ENCODE peak calls at places on chromosomes 13 and 19, in five cellular contexts. H is A549, Z is H9, N is HCT116, F is pancreas. R is an unnamed sample.

GRCh38 chr13:99526549-99526948 is 25.3 kb downstream of the TM9SF2 start:
- DNase-seq in H (no peak), F (no peak), N (no peak), Z (no peak), R (peak; percentile 17)

GRCh38 chr19:13830761-13831481 is 35.7 kb downstream of the ZSWIM4 start:
- DNase-seq in Z (no peak), N (no peak), H (peak; percentile 56), F (no peak), R (no peak)

GRCh38 chr13:99421758-99422555 is 79.3 kb upstream of the TM9SF2 start:
- DNase-seq in N (no peak), F (no peak), H (no peak), Z (no peak), R (peak; percentile 44)

GRCh38 chr19:24101459-24102122 is 14.6 kb downstream of the ZNF254 start:
- DNase-seq in H (no peak), Z (no peak), N (no peak), F (no peak), R (no peak)

GRCh38 chr13:50531917-50532899 is 311.3 kb downstream of the DLEU7 start:
- DNase-seq in H (peak; percentile 21), N (peak; percentile 10), Z (no peak), F (no peak), R (no peak)

GRCh38 chr13:110361365-110361911 is 54.4 kb downstream of the COL4A2 start:
- DNase-seq in F (no peak), N (no peak), H (no peak), Z (no peak), R (no peak)

GRCh38 chr19:48837081-48837524 is 812 bp upstream of the HSD17B14 start:
- DNase-seq in F (no peak), Z (peak; percentile 98), N (peak; percentile 51), H (peak; percentile 96), R (peak; percentile 94)

GRCh38 chr13:98142427-98143156 is at the start of gene FARP1:
- DNase-seq in F (peak; percentile 90), Z (peak; percentile 78), N (peak; percentile 27), H (peak; percentile 54), R (peak; percentile 40)

GRCh38 chr13:19781526-19781925 is 1.2 kb downstream of the PSPC1 start:
- DNase-seq in N (no peak), Z (no peak), H (peak; percentile 15), F (no peak), R (peak; percentile 19)

GRCh38 chr13:79477968-79478367 is 3.0 kb upstream of the NDFIP2 start:
- DNase-seq in Z (peak; percentile 35), H (no peak), F (peak; percentile 8), N (no peak), R (no peak)
- TF ChIP-seq CTCF in Z (peak; percentile 20), H (no peak), F (no peak), N (no peak), R (no peak)

GRCh38 chr13:46104868-46105267 is at the start of gene CPB2:
- DNase-seq in N (no peak), F (no peak), Z (no peak), H (no peak), R (no peak)
- TF ChIP-seq CTCF in N (no peak), F (no peak), Z (no peak), H (no peak), R (no peak)

DNA sequence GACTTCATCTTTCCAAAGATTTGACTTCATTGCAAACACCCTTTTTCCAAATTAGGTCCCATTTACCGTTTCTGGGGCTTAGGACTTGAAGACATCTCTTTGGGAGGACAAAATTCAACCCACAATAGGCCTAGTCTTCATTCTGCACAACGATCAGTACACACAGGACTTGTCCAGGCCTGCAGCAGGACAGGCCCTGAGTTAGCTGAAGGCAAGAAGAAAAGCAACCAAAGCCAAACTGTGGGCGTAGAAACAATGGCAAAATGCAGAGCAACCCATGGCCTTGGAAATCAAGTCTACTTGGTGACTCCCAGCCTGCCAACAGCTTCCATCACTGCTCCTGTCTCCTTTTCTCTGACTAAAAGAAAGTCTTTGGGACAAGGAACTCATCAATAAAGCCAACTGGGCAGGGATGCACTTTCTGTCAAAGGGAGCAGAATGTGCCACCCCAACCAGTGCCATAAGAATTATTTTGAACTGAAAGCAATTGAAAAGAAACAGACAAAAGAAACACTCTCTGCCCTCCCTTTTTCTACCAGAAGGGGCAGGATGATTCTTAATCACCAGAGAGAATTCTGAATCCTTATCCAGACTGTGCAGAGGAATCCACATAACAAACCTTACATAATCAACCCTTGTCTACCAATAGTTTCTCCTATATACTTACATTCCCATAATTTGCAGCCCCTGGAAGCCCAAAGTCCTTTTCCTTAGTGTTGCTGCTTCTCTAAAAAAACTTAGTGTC is 520.9 kb upstream of the NBEA start:
- DNase-seq in F (no peak), N (no peak), Z (no peak), H (no peak), R (no peak)
- TF ChIP-seq CTCF in F (no peak), N (peak; percentile 42), Z (peak; percentile 48), H (no peak), R (no peak)

GRCh38 chr13:95298169-95298940 is 2.9 kb downstream of the ABCC4 start:
- DNase-seq in Z (no peak), H (no peak), F (no peak), N (no peak), R (no peak)

GRCh38 chr13:95301947-95302386 is 716 bp upstream of the ABCC4 start:
- DNase-seq in N (no peak), F (no peak), H (no peak), Z (no peak), R (peak; percentile 51)

GRCh38 chr13:95301135-95301946 is at the start of gene ABCC4:
- DNase-seq in Z (peak; percentile 84), H (peak; percentile 81), N (peak; percentile 53), F (peak; percentile 71), R (peak; percentile 52)

GRCh38 chr13:95298971-95299627 is 2.2 kb downstream of the ABCC4 start:
- DNase-seq in N (peak; percentile 36), H (peak; percentile 60), Z (no peak), F (no peak), R (peak; percentile 27)

DNA sequence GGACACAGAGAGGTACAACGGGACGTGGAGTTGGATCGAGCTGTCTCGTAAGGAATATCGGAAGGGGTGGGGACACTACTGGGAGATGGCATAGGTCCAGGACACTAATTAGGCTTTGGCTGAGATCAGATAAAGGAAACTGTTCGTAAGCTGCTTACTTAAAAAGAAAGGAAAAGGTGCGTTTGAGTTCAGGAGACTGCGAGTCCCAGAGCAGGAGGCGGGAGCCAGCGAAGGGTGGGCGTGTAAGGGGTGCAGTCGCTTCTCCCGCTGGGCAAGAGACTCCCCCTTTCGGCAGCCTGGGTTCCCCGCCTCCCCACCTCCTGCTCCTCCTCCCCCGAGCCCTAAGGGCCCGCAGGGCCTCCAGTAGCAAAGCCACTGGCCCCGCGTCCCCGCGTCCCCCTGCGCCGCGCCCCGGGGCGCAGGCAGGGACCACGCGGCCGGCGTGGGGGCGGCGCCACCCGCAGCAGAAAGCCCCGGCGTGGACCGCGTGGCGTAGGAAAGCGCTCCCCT is 571 bp downstream of the ABCC4 start:
- DNase-seq in F (peak; percentile 25), Z (peak; percentile 50), H (peak; percentile 71), N (peak; percentile 23), R (peak; percentile 67)
- TF ChIP-seq CTCF in F (no peak), Z (peak; percentile 14), H (no peak), N (no peak), R (no peak)

DNA sequence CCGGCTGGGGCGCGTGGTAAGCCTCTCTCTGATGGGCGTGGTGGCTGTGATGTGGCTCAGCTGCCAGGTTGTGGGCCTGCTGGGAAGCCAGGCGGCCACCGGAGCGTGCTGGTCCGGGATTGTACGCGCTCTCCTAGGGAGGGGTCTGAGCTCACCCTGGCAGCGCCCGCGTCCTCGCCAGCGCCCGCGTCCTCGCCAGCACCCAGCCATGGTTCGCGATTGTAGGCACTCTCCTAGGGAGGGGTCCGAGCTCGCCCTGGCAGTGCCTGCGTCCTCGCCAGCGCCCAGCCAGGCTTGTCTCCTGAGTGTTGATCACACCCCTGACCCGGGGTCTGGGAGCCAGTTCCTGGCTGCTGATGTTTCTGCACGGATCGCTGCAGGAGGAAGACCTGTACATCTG is 13.8 kb downstream of the ADAT3 start:
- DNase-seq in Z (no peak), H (no peak), F (no peak), N (no peak), R (no peak)
- TF ChIP-seq CTCF in Z (no peak), H (no peak), F (no peak), N (no peak), R (no peak)

DNA sequence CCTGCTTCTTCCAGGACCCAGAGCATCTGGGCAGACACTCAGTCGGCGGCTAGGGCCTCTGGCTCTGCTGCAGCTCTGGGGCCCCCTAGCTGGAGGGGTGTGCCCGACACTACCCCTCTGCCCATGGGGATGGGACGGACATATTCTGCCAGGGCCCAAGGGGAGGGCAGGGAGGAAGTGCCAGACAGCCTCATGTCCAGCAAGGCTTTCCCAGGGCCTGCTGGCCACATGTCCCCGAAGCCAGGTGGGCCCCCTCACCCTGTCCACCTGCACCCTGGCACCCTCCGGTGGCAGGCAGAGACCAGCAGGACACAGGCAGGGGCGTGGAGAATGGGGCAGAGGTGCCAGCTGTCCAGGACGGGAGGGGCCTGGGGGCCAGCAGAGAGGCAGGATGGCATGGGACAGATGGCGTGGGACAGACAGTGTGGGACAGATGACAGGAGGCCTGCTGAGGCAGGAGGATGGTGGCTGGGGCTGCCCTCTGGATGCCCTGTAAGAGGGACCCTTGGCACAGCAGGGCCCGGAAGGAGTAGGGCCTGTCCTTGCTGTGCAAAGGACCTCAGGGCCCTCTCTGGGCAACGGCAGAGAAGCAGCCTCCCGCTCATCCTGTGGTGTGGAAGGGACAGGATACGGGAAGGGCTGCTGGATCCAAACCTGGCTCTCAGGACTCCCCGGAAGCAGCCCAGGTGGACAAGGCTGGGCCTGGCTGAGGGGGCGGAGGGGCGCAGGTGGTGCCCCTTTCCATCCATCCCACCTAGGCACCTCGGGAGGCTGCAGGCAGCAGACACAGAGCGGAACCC is 29.1 kb downstream of the CEBPG start:
- DNase-seq in N (no peak), F (no peak), Z (no peak), H (peak; percentile 36), R (no peak)
- TF ChIP-seq CTCF in N (peak; percentile 23), F (no peak), Z (no peak), H (no peak), R (no peak)